ENCODE peak calls at places on chromosomes 7 and 10, in eight cellular contexts. One of them, this sample, is unnamed.

GRCh38 chr10:72263613-72264241 is 10.0 kb upstream of the DDIT4 start:
- DNase-seq in NAMALWA: peak
- DNase-seq in amniotic epithelial cell: peak
- DNase-seq in substantia nigra: no peak
- DNase-seq in NB4: no peak
- DNase-seq in B cell: no peak
- DNase-seq in foreskin fibroblast: no peak
- DNase-seq in lower leg skin: no peak
- DNase-seq in this sample: no peak

GRCh38 chr10:46028584-46029570 is 1.5 kb downstream of the NCOA4 start:
- DNase-seq in substantia nigra: no peak
- DNase-seq in NB4: peak
- DNase-seq in foreskin fibroblast: peak
- DNase-seq in lower leg skin: no peak
- DNase-seq in NAMALWA: peak
- DNase-seq in B cell: no peak
- DNase-seq in amniotic epithelial cell: peak
- DNase-seq in this sample: peak

GRCh38 chr10:69843923-69844322 is 42.2 kb downstream of the COL13A1 start:
- DNase-seq in amniotic epithelial cell: no peak
- DNase-seq in substantia nigra: no peak
- DNase-seq in lower leg skin: no peak
- DNase-seq in foreskin fibroblast: no peak
- DNase-seq in NB4: no peak
- DNase-seq in NAMALWA: no peak
- DNase-seq in B cell: no peak
- DNase-seq in this sample: no peak

GRCh38 chr7:15684834-15685233 is 1.6 kb downstream of the MEOX2 start:
- DNase-seq in B cell: no peak
- DNase-seq in amniotic epithelial cell: no peak
- DNase-seq in NB4: no peak
- DNase-seq in foreskin fibroblast: peak
- DNase-seq in substantia nigra: no peak
- DNase-seq in NAMALWA: no peak
- DNase-seq in lower leg skin: no peak
- DNase-seq in this sample: no peak

GRCh38 chr10:2731940-2732339 is 335.4 kb upstream of the PFKP start:
- DNase-seq in amniotic epithelial cell: no peak
- DNase-seq in NB4: no peak
- DNase-seq in lower leg skin: no peak
- DNase-seq in B cell: no peak
- DNase-seq in NAMALWA: no peak
- DNase-seq in foreskin fibroblast: no peak
- DNase-seq in substantia nigra: no peak
- DNase-seq in this sample: no peak

GRCh38 chr7:92768501-92769360 is 67.6 kb downstream of the CDK6 start:
- DNase-seq in amniotic epithelial cell: peak
- DNase-seq in substantia nigra: no peak
- DNase-seq in NAMALWA: no peak
- DNase-seq in NB4: no peak
- DNase-seq in foreskin fibroblast: peak
- DNase-seq in B cell: no peak
- DNase-seq in lower leg skin: no peak
- DNase-seq in this sample: peak

GRCh38 chr7:39453743-39454355 is 112.4 kb upstream of the YAE1 start:
- DNase-seq in substantia nigra: no peak
- DNase-seq in B cell: peak
- DNase-seq in NB4: peak
- DNase-seq in amniotic epithelial cell: peak
- DNase-seq in lower leg skin: no peak
- DNase-seq in foreskin fibroblast: peak
- DNase-seq in NAMALWA: peak
- DNase-seq in this sample: peak

GRCh38 chr7:13946181-13946580 is 43.3 kb downstream of the ETV1 start:
- DNase-seq in NB4: no peak
- DNase-seq in NAMALWA: no peak
- DNase-seq in B cell: no peak
- DNase-seq in lower leg skin: no peak
- DNase-seq in foreskin fibroblast: peak
- DNase-seq in amniotic epithelial cell: peak
- DNase-seq in substantia nigra: no peak
- DNase-seq in this sample: no peak

GRCh38 chr10:102633282-102633681 is 11.0 kb upstream of the TRIM8 start:
- DNase-seq in B cell: no peak
- DNase-seq in NAMALWA: no peak
- DNase-seq in substantia nigra: no peak
- DNase-seq in amniotic epithelial cell: peak
- DNase-seq in foreskin fibroblast: peak
- DNase-seq in lower leg skin: no peak
- DNase-seq in NB4: peak
- DNase-seq in this sample: no peak

GRCh38 chr10:8840356-8840755 is 785.9 kb downstream of the GATA3 start:
- DNase-seq in substantia nigra: no peak
- DNase-seq in lower leg skin: no peak
- DNase-seq in amniotic epithelial cell: no peak
- DNase-seq in NB4: no peak
- DNase-seq in NAMALWA: no peak
- DNase-seq in B cell: no peak
- DNase-seq in foreskin fibroblast: no peak
- DNase-seq in this sample: no peak

GRCh38 chr10:63266337-63267327 is 133.5 kb downstream of the NRBF2 start:
- DNase-seq in foreskin fibroblast: no peak
- DNase-seq in substantia nigra: no peak
- DNase-seq in NAMALWA: peak
- DNase-seq in NB4: peak
- DNase-seq in amniotic epithelial cell: no peak
- DNase-seq in lower leg skin: no peak
- DNase-seq in B cell: no peak
- DNase-seq in this sample: peak

GRCh38 chr7:90421648-90422047 is 18.4 kb downstream of the CLDN12 start:
- DNase-seq in substantia nigra: no peak
- DNase-seq in amniotic epithelial cell: no peak
- DNase-seq in lower leg skin: no peak
- DNase-seq in NAMALWA: no peak
- DNase-seq in NB4: no peak
- DNase-seq in B cell: no peak
- DNase-seq in foreskin fibroblast: no peak
- DNase-seq in this sample: no peak

GRCh38 chr7:48301201-48301600 is 129.9 kb downstream of the ABCA13 start:
- DNase-seq in foreskin fibroblast: no peak
- DNase-seq in NB4: no peak
- DNase-seq in NAMALWA: no peak
- DNase-seq in substantia nigra: no peak
- DNase-seq in lower leg skin: no peak
- DNase-seq in B cell: no peak
- DNase-seq in amniotic epithelial cell: peak
- DNase-seq in this sample: no peak

GRCh38 chr7:140062528-140063299 is at the start of gene PARP12:
- DNase-seq in B cell: peak
- DNase-seq in lower leg skin: peak
- DNase-seq in foreskin fibroblast: peak
- DNase-seq in amniotic epithelial cell: peak
- DNase-seq in substantia nigra: peak
- DNase-seq in NAMALWA: peak
- DNase-seq in NB4: peak
- DNase-seq in this sample: peak

GRCh38 chr10:117545141-117546019 is 2.8 kb downstream of the EMX2 start:
- DNase-seq in NAMALWA: no peak
- DNase-seq in lower leg skin: peak
- DNase-seq in substantia nigra: no peak
- DNase-seq in NB4: no peak
- DNase-seq in B cell: no peak
- DNase-seq in amniotic epithelial cell: no peak
- DNase-seq in foreskin fibroblast: peak
- DNase-seq in this sample: no peak

GRCh38 chr7:42186181-42186580 is 50.8 kb downstream of the GLI3 start:
- DNase-seq in substantia nigra: no peak
- DNase-seq in foreskin fibroblast: no peak
- DNase-seq in lower leg skin: no peak
- DNase-seq in B cell: no peak
- DNase-seq in NAMALWA: peak
- DNase-seq in amniotic epithelial cell: no peak
- DNase-seq in NB4: peak
- DNase-seq in this sample: no peak

GRCh38 chr7:101913247-101913721 is 95.9 kb downstream of the CUX1 start:
- DNase-seq in amniotic epithelial cell: no peak
- DNase-seq in NB4: no peak
- DNase-seq in NAMALWA: no peak
- DNase-seq in lower leg skin: no peak
- DNase-seq in B cell: no peak
- DNase-seq in substantia nigra: no peak
- DNase-seq in foreskin fibroblast: no peak
- DNase-seq in this sample: no peak

GRCh38 chr7:2921748-2922147 is 77.6 kb upstream of the GNA12 start:
- DNase-seq in foreskin fibroblast: no peak
- DNase-seq in NAMALWA: no peak
- DNase-seq in amniotic epithelial cell: no peak
- DNase-seq in lower leg skin: no peak
- DNase-seq in substantia nigra: no peak
- DNase-seq in NB4: no peak
- DNase-seq in B cell: no peak
- DNase-seq in this sample: no peak

GRCh38 chr7:100476903-100477870 is 1.8 kb downstream of the TSC22D4 start:
- DNase-seq in lower leg skin: no peak
- DNase-seq in NB4: peak
- DNase-seq in NAMALWA: peak
- DNase-seq in substantia nigra: no peak
- DNase-seq in amniotic epithelial cell: no peak
- DNase-seq in B cell: no peak
- DNase-seq in foreskin fibroblast: peak
- DNase-seq in this sample: no peak

GRCh38 chr10:20897146-20897834 is at the start of gene NEBL:
- DNase-seq in lower leg skin: no peak
- DNase-seq in foreskin fibroblast: no peak
- DNase-seq in NAMALWA: no peak
- DNase-seq in B cell: no peak
- DNase-seq in substantia nigra: no peak
- DNase-seq in amniotic epithelial cell: peak
- DNase-seq in NB4: no peak
- DNase-seq in this sample: no peak

GRCh38 chr10:4352566-4352961 is 473.4 kb upstream of the AKR1E2 start:
- DNase-seq in substantia nigra: no peak
- DNase-seq in B cell: no peak
- DNase-seq in lower leg skin: no peak
- DNase-seq in NB4: no peak
- DNase-seq in amniotic epithelial cell: peak
- DNase-seq in NAMALWA: no peak
- DNase-seq in foreskin fibroblast: peak
- DNase-seq in this sample: no peak

GRCh38 chr10:69489506-69490090 is 38.3 kb downstream of the TSPAN15 start:
- DNase-seq in NAMALWA: no peak
- DNase-seq in lower leg skin: peak
- DNase-seq in foreskin fibroblast: no peak
- DNase-seq in amniotic epithelial cell: no peak
- DNase-seq in B cell: no peak
- DNase-seq in NB4: no peak
- DNase-seq in substantia nigra: no peak
- DNase-seq in this sample: no peak

GRCh38 chr10:127012071-127012768 is 107.0 kb downstream of the DOCK1 start:
- DNase-seq in amniotic epithelial cell: no peak
- DNase-seq in substantia nigra: no peak
- DNase-seq in NB4: no peak
- DNase-seq in foreskin fibroblast: no peak
- DNase-seq in B cell: no peak
- DNase-seq in lower leg skin: peak
- DNase-seq in NAMALWA: no peak
- DNase-seq in this sample: no peak

GRCh38 chr10:132499367-132499685 is 38.3 kb upstream of the INPP5A start:
- DNase-seq in lower leg skin: no peak
- DNase-seq in NB4: no peak
- DNase-seq in foreskin fibroblast: no peak
- DNase-seq in amniotic epithelial cell: no peak
- DNase-seq in B cell: no peak
- DNase-seq in substantia nigra: no peak
- DNase-seq in NAMALWA: no peak
- DNase-seq in this sample: no peak